ENCODE peak calls at places on chromosome X, in nine cellular contexts. One of them, this sample, is unnamed.

GRCh38 chrX:49001521-49002090 is 458 bp downstream of the GRIPAP1 start:
- DNase-seq in fibroblast of the aortic adventitia: peak; percentile 38
- DNase-seq in lower lobe of right lung: peak; percentile 43
- DNase-seq in astrocyte of the spinal cord: peak; percentile 27
- DNase-seq in epithelial cell of esophagus: peak; percentile 49
- DNase-seq in MM.1S: peak; percentile 19
- DNase-seq in mucosa of descending colon: peak; percentile 50
- DNase-seq in GM23338: peak; percentile 70
- DNase-seq in AG09309: no peak
- DNase-seq in this sample: no peak

GRCh38 chrX:77899081-77899828 is at the start of gene COX7B:
- DNase-seq in fibroblast of the aortic adventitia: peak; percentile 98
- DNase-seq in lower lobe of right lung: peak; percentile 45
- DNase-seq in astrocyte of the spinal cord: peak; percentile 97
- DNase-seq in epithelial cell of esophagus: peak; percentile 91
- DNase-seq in MM.1S: peak; percentile 97
- DNase-seq in mucosa of descending colon: no peak
- DNase-seq in GM23338: peak; percentile 96
- DNase-seq in AG09309: peak; percentile 90
- DNase-seq in this sample: peak; percentile 84

GRCh38 chrX:47146121-47146935 is 1.3 kb downstream of the RBM10 start:
- DNase-seq in fibroblast of the aortic adventitia: no peak
- DNase-seq in lower lobe of right lung: no peak
- DNase-seq in astrocyte of the spinal cord: no peak
- DNase-seq in epithelial cell of esophagus: peak; percentile 21
- DNase-seq in MM.1S: no peak
- DNase-seq in mucosa of descending colon: no peak
- DNase-seq in GM23338: no peak
- DNase-seq in AG09309: no peak
- DNase-seq in this sample: no peak

GRCh38 chrX:107686792-107687191 is 58.5 kb downstream of the PRPS1 start:
- DNase-seq in fibroblast of the aortic adventitia: no peak
- DNase-seq in lower lobe of right lung: no peak
- DNase-seq in astrocyte of the spinal cord: peak; percentile 28
- DNase-seq in epithelial cell of esophagus: no peak
- DNase-seq in MM.1S: no peak
- DNase-seq in mucosa of descending colon: no peak
- DNase-seq in GM23338: no peak
- DNase-seq in AG09309: no peak
- DNase-seq in this sample: no peak

GRCh38 chrX:69197690-69198089 is 32.4 kb upstream of the PJA1 start:
- DNase-seq in fibroblast of the aortic adventitia: no peak
- DNase-seq in lower lobe of right lung: no peak
- DNase-seq in astrocyte of the spinal cord: no peak
- DNase-seq in epithelial cell of esophagus: no peak
- DNase-seq in MM.1S: no peak
- DNase-seq in mucosa of descending colon: no peak
- DNase-seq in GM23338: no peak
- DNase-seq in AG09309: no peak
- DNase-seq in this sample: no peak

GRCh38 chrX:19785647-19786046 is 101.8 kb downstream of the SH3KBP1 start:
- DNase-seq in fibroblast of the aortic adventitia: no peak
- DNase-seq in lower lobe of right lung: no peak
- DNase-seq in astrocyte of the spinal cord: no peak
- DNase-seq in epithelial cell of esophagus: no peak
- DNase-seq in MM.1S: no peak
- DNase-seq in mucosa of descending colon: no peak
- DNase-seq in GM23338: no peak
- DNase-seq in AG09309: no peak
- DNase-seq in this sample: no peak

GRCh38 chrX:27336466-27337091 is 126.6 kb downstream of the PPP4R3C start:
- DNase-seq in fibroblast of the aortic adventitia: peak; percentile 0
- DNase-seq in lower lobe of right lung: peak; percentile 34
- DNase-seq in astrocyte of the spinal cord: peak; percentile 10
- DNase-seq in epithelial cell of esophagus: peak; percentile 35
- DNase-seq in MM.1S: peak; percentile 50
- DNase-seq in mucosa of descending colon: no peak
- DNase-seq in GM23338: peak; percentile 53
- DNase-seq in AG09309: no peak
- DNase-seq in this sample: no peak

GRCh38 chrX:132491191-132491590 is 2.4 kb upstream of the MBNL3 start:
- DNase-seq in fibroblast of the aortic adventitia: no peak
- DNase-seq in lower lobe of right lung: no peak
- DNase-seq in astrocyte of the spinal cord: no peak
- DNase-seq in epithelial cell of esophagus: peak; percentile 62
- DNase-seq in MM.1S: peak; percentile 63
- DNase-seq in mucosa of descending colon: no peak
- DNase-seq in GM23338: peak; percentile 23
- DNase-seq in AG09309: no peak
- DNase-seq in this sample: no peak

GRCh38 chrX:45400380-45400779 is 199.7 kb upstream of the DIPK2B start:
- DNase-seq in fibroblast of the aortic adventitia: peak; percentile 78
- DNase-seq in lower lobe of right lung: no peak
- DNase-seq in astrocyte of the spinal cord: peak; percentile 73
- DNase-seq in epithelial cell of esophagus: no peak
- DNase-seq in MM.1S: no peak
- DNase-seq in mucosa of descending colon: no peak
- DNase-seq in GM23338: peak; percentile 44
- DNase-seq in AG09309: no peak
- DNase-seq in this sample: no peak

GRCh38 chrX:91435465-91435864 is 826 bp downstream of the PABPC5 start:
- DNase-seq in fibroblast of the aortic adventitia: no peak
- DNase-seq in lower lobe of right lung: no peak
- DNase-seq in astrocyte of the spinal cord: no peak
- DNase-seq in epithelial cell of esophagus: no peak
- DNase-seq in MM.1S: no peak
- DNase-seq in mucosa of descending colon: no peak
- DNase-seq in GM23338: peak; percentile 3
- DNase-seq in AG09309: no peak
- DNase-seq in this sample: no peak

GRCh38 chrX:20913760-20914159 is 460.5 kb upstream of the CNKSR2 start:
- DNase-seq in fibroblast of the aortic adventitia: peak; percentile 2
- DNase-seq in lower lobe of right lung: no peak
- DNase-seq in astrocyte of the spinal cord: no peak
- DNase-seq in epithelial cell of esophagus: peak; percentile 1
- DNase-seq in MM.1S: no peak
- DNase-seq in mucosa of descending colon: no peak
- DNase-seq in GM23338: peak; percentile 51
- DNase-seq in AG09309: no peak
- DNase-seq in this sample: no peak

GRCh38 chrX:135435139-135435922 is 13.6 kb downstream of the SMIM10L2A start:
- DNase-seq in fibroblast of the aortic adventitia: no peak
- DNase-seq in lower lobe of right lung: no peak
- DNase-seq in astrocyte of the spinal cord: no peak
- DNase-seq in epithelial cell of esophagus: no peak
- DNase-seq in MM.1S: no peak
- DNase-seq in mucosa of descending colon: no peak
- DNase-seq in GM23338: no peak
- DNase-seq in AG09309: no peak
- DNase-seq in this sample: no peak

DNA sequence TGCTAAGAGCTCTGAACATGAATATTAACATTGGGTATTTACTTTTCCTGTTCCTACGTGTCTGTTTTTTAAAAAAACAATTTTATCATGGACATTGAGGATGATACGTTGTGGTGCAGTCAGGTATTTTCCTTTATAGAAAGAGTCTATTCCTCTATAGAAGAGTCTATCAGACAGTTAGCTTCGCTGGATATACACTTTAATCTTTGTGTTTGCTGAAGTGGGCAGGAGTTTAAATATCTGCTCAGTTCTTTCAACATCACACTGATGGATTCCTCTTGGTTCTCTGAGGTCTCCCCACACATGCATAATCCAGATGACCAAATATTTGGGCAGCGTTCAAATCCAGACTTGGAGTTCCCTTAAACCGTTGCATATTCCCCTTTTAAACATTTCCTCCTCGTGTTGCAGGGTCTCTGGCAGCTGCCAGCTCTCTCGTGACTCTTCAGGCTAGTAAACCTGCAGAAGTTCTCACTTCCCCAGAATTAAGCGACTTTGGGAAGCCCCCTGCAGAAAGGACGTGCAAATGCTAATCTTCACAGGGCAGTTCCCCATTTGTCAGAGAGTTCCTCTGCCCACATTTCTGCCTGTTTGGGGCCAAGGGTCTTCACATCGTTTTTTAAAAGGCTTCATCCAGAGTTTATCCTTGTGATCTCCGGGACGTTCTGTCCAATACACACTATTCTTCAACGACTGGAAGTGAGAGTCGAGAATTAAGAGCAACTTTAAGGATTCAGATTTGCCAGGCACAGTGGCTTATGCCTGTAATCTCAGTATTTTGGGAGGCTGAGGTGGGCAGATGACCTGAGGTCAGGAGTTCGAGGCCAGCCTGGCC is 20.5 kb upstream of the DHRSX start:
- DNase-seq in fibroblast of the aortic adventitia: no peak
- DNase-seq in lower lobe of right lung: no peak
- DNase-seq in astrocyte of the spinal cord: no peak
- DNase-seq in epithelial cell of esophagus: no peak
- DNase-seq in MM.1S: no peak
- DNase-seq in mucosa of descending colon: no peak
- DNase-seq in GM23338: no peak
- DNase-seq in AG09309: no peak
- DNase-seq in this sample: no peak
- H3K4me3 ChIP-seq in fibroblast of the aortic adventitia: no peak overlapping the region
- H3K4me3 ChIP-seq in lower lobe of right lung: no peak overlapping the region
- H3K4me3 ChIP-seq in astrocyte of the spinal cord: no peak overlapping the region
- H3K4me3 ChIP-seq in epithelial cell of esophagus: no peak overlapping the region
- H3K4me3 ChIP-seq in MM.1S: no peak overlapping the region
- H3K4me3 ChIP-seq in mucosa of descending colon: no peak overlapping the region
- H3K4me3 ChIP-seq in GM23338: no peak overlapping the region
- H3K4me3 ChIP-seq in AG09309: no peak overlapping the region
- H3K4me3 ChIP-seq in this sample: no peak overlapping the region

GRCh38 chrX:2614911-2615310 is 76.2 kb upstream of the CD99 start:
- DNase-seq in fibroblast of the aortic adventitia: peak; percentile 85
- DNase-seq in lower lobe of right lung: no peak
- DNase-seq in astrocyte of the spinal cord: peak; percentile 68
- DNase-seq in epithelial cell of esophagus: peak; percentile 65
- DNase-seq in MM.1S: no peak
- DNase-seq in mucosa of descending colon: no peak
- DNase-seq in GM23338: peak; percentile 76
- DNase-seq in AG09309: peak; percentile 73
- DNase-seq in this sample: peak; percentile 59
- TF ChIP-seq CTCF in fibroblast of the aortic adventitia: peak; percentile 72
- TF ChIP-seq CTCF in lower lobe of right lung: peak; percentile 32
- TF ChIP-seq CTCF in astrocyte of the spinal cord: peak; percentile 63
- TF ChIP-seq CTCF in epithelial cell of esophagus: peak; percentile 55
- TF ChIP-seq CTCF in MM.1S: no peak
- TF ChIP-seq CTCF in mucosa of descending colon: no peak
- TF ChIP-seq CTCF in GM23338: peak; percentile 46
- TF ChIP-seq CTCF in AG09309: peak; percentile 65
- TF ChIP-seq CTCF in this sample: peak; percentile 71

GRCh38 chrX:96692454-96692853 is 7.8 kb downstream of the DIAPH2 start:
- DNase-seq in fibroblast of the aortic adventitia: peak; percentile 68
- DNase-seq in lower lobe of right lung: no peak
- DNase-seq in astrocyte of the spinal cord: no peak
- DNase-seq in epithelial cell of esophagus: peak; percentile 39
- DNase-seq in MM.1S: no peak
- DNase-seq in mucosa of descending colon: no peak
- DNase-seq in GM23338: no peak
- DNase-seq in AG09309: no peak
- DNase-seq in this sample: no peak

GRCh38 chrX:96685205-96686099 is 810 bp downstream of the DIAPH2 start:
- DNase-seq in fibroblast of the aortic adventitia: peak; percentile 55
- DNase-seq in lower lobe of right lung: peak; percentile 54
- DNase-seq in astrocyte of the spinal cord: peak; percentile 45
- DNase-seq in epithelial cell of esophagus: peak; percentile 53
- DNase-seq in MM.1S: peak; percentile 57
- DNase-seq in mucosa of descending colon: peak; percentile 66
- DNase-seq in GM23338: peak; percentile 22
- DNase-seq in AG09309: no peak
- DNase-seq in this sample: no peak

GRCh38 chrX:96692911-96693310 is 8.3 kb downstream of the DIAPH2 start:
- DNase-seq in fibroblast of the aortic adventitia: peak; percentile 59
- DNase-seq in lower lobe of right lung: no peak
- DNase-seq in astrocyte of the spinal cord: no peak
- DNase-seq in epithelial cell of esophagus: no peak
- DNase-seq in MM.1S: no peak
- DNase-seq in mucosa of descending colon: no peak
- DNase-seq in GM23338: no peak
- DNase-seq in AG09309: no peak
- DNase-seq in this sample: no peak

GRCh38 chrX:96689951-96690350 is 5.3 kb downstream of the DIAPH2 start:
- DNase-seq in fibroblast of the aortic adventitia: peak; percentile 58
- DNase-seq in lower lobe of right lung: no peak
- DNase-seq in astrocyte of the spinal cord: no peak
- DNase-seq in epithelial cell of esophagus: no peak
- DNase-seq in MM.1S: no peak
- DNase-seq in mucosa of descending colon: no peak
- DNase-seq in GM23338: no peak
- DNase-seq in AG09309: no peak
- DNase-seq in this sample: peak; percentile 9

GRCh38 chrX:96688789-96689188 is 4.1 kb downstream of the DIAPH2 start:
- DNase-seq in fibroblast of the aortic adventitia: no peak
- DNase-seq in lower lobe of right lung: no peak
- DNase-seq in astrocyte of the spinal cord: no peak
- DNase-seq in epithelial cell of esophagus: no peak
- DNase-seq in MM.1S: no peak
- DNase-seq in mucosa of descending colon: no peak
- DNase-seq in GM23338: peak; percentile 20
- DNase-seq in AG09309: no peak
- DNase-seq in this sample: no peak
- H3K4me3 ChIP-seq in fibroblast of the aortic adventitia: no peak overlapping the region
- H3K4me3 ChIP-seq in lower lobe of right lung: no peak overlapping the region
- H3K4me3 ChIP-seq in astrocyte of the spinal cord: no peak overlapping the region
- H3K4me3 ChIP-seq in epithelial cell of esophagus: no peak overlapping the region
- H3K4me3 ChIP-seq in MM.1S: no peak overlapping the region
- H3K4me3 ChIP-seq in mucosa of descending colon: no peak overlapping the region
- H3K4me3 ChIP-seq in GM23338: peak overlapping the region; percentile 15
- H3K4me3 ChIP-seq in AG09309: no peak overlapping the region
- H3K4me3 ChIP-seq in this sample: no peak overlapping the region

GRCh38 chrX:153576239-153576870 is 22.6 kb downstream of the CCNQ start:
- DNase-seq in fibroblast of the aortic adventitia: no peak
- DNase-seq in lower lobe of right lung: no peak
- DNase-seq in astrocyte of the spinal cord: no peak
- DNase-seq in epithelial cell of esophagus: no peak
- DNase-seq in MM.1S: no peak
- DNase-seq in mucosa of descending colon: no peak
- DNase-seq in GM23338: no peak
- DNase-seq in AG09309: no peak
- DNase-seq in this sample: no peak

GRCh38 chrX:153580700-153581386 is 18.1 kb downstream of the CCNQ start:
- DNase-seq in fibroblast of the aortic adventitia: no peak
- DNase-seq in lower lobe of right lung: no peak
- DNase-seq in astrocyte of the spinal cord: no peak
- DNase-seq in epithelial cell of esophagus: no peak
- DNase-seq in MM.1S: no peak
- DNase-seq in mucosa of descending colon: no peak
- DNase-seq in GM23338: peak; percentile 74
- DNase-seq in AG09309: no peak
- DNase-seq in this sample: no peak

GRCh38 chrX:153573999-153574398 is 24.9 kb downstream of the CCNQ start:
- DNase-seq in fibroblast of the aortic adventitia: no peak
- DNase-seq in lower lobe of right lung: no peak
- DNase-seq in astrocyte of the spinal cord: no peak
- DNase-seq in epithelial cell of esophagus: peak; percentile 2
- DNase-seq in MM.1S: no peak
- DNase-seq in mucosa of descending colon: no peak
- DNase-seq in GM23338: peak; percentile 54
- DNase-seq in AG09309: no peak
- DNase-seq in this sample: no peak

GRCh38 chrX:153576961-153577360 is 22.0 kb downstream of the CCNQ start:
- DNase-seq in fibroblast of the aortic adventitia: no peak
- DNase-seq in lower lobe of right lung: no peak
- DNase-seq in astrocyte of the spinal cord: no peak
- DNase-seq in epithelial cell of esophagus: no peak
- DNase-seq in MM.1S: no peak
- DNase-seq in mucosa of descending colon: no peak
- DNase-seq in GM23338: no peak
- DNase-seq in AG09309: no peak
- DNase-seq in this sample: no peak

GRCh38 chrX:153578200-153578835 is 20.6 kb downstream of the CCNQ start:
- DNase-seq in fibroblast of the aortic adventitia: no peak
- DNase-seq in lower lobe of right lung: no peak
- DNase-seq in astrocyte of the spinal cord: peak; percentile 3
- DNase-seq in epithelial cell of esophagus: no peak
- DNase-seq in MM.1S: no peak
- DNase-seq in mucosa of descending colon: no peak
- DNase-seq in GM23338: peak; percentile 56
- DNase-seq in AG09309: no peak
- DNase-seq in this sample: no peak
- TF ChIP-seq CTCF in fibroblast of the aortic adventitia: no peak
- TF ChIP-seq CTCF in lower lobe of right lung: no peak
- TF ChIP-seq CTCF in astrocyte of the spinal cord: peak; percentile 14
- TF ChIP-seq CTCF in epithelial cell of esophagus: no peak
- TF ChIP-seq CTCF in MM.1S: no peak
- TF ChIP-seq CTCF in mucosa of descending colon: no peak
- TF ChIP-seq CTCF in GM23338: peak; percentile 36
- TF ChIP-seq CTCF in AG09309: no peak
- TF ChIP-seq CTCF in this sample: no peak

This sample was measured in AG04449.